ENCODE peak calls at places on chromosomes 1 and 21, in eight cellular contexts. One of them, this sample, is unnamed. For H3K4me1, the result is how much of the 10 kb centered on the place peaks cover.

GRCh38 chr1:180040034-180040433 is 85.4 kb downstream of the CEP350 start:
- DNase-seq in body of pancreas: no peak
- DNase-seq in effector memory CD4-positive, alpha-beta T cell: no peak
- DNase-seq in IMR-90: peak
- DNase-seq in CD4-positive, alpha-beta memory T cell: no peak
- DNase-seq in lung: no peak
- DNase-seq in tibial artery: no peak
- DNase-seq in thoracic aorta: no peak
- DNase-seq in this sample: peak

GRCh38 chr1:203039609-203040517 is 13.6 kb downstream of the PPFIA4 start:
- DNase-seq in body of pancreas: no peak
- DNase-seq in effector memory CD4-positive, alpha-beta T cell: no peak
- DNase-seq in IMR-90: no peak
- DNase-seq in CD4-positive, alpha-beta memory T cell: no peak
- DNase-seq in lung: no peak
- DNase-seq in tibial artery: peak
- DNase-seq in thoracic aorta: no peak
- DNase-seq in this sample: peak

GRCh38 chr1:185774384-185774783 is 40.2 kb downstream of the HMCN1 start:
- DNase-seq in body of pancreas: no peak
- DNase-seq in effector memory CD4-positive, alpha-beta T cell: no peak
- DNase-seq in IMR-90: no peak
- DNase-seq in CD4-positive, alpha-beta memory T cell: no peak
- DNase-seq in lung: no peak
- DNase-seq in tibial artery: no peak
- DNase-seq in thoracic aorta: no peak
- DNase-seq in this sample: no peak

GRCh38 chr1:186958520-186958919 is 129.8 kb downstream of the PLA2G4A start:
- DNase-seq in body of pancreas: no peak
- DNase-seq in effector memory CD4-positive, alpha-beta T cell: no peak
- DNase-seq in IMR-90: peak
- DNase-seq in CD4-positive, alpha-beta memory T cell: no peak
- DNase-seq in lung: no peak
- DNase-seq in tibial artery: no peak
- DNase-seq in thoracic aorta: no peak
- DNase-seq in this sample: peak

GRCh38 chr1:176567190-176567794 is 104.3 kb downstream of the PAPPA2 start:
- DNase-seq in body of pancreas: no peak
- DNase-seq in effector memory CD4-positive, alpha-beta T cell: no peak
- DNase-seq in IMR-90: peak
- DNase-seq in CD4-positive, alpha-beta memory T cell: no peak
- DNase-seq in lung: no peak
- DNase-seq in tibial artery: no peak
- DNase-seq in thoracic aorta: no peak
- DNase-seq in this sample: peak

GRCh38 chr21:36727886-36728285 is 29.0 kb downstream of the SIM2 start:
- DNase-seq in body of pancreas: no peak
- DNase-seq in effector memory CD4-positive, alpha-beta T cell: no peak
- DNase-seq in IMR-90: no peak
- DNase-seq in CD4-positive, alpha-beta memory T cell: no peak
- DNase-seq in lung: no peak
- DNase-seq in tibial artery: no peak
- DNase-seq in thoracic aorta: no peak
- DNase-seq in this sample: no peak

GRCh38 chr1:229349463-229350385 is 6.9 kb upstream of the CCSAP start:
- DNase-seq in body of pancreas: no peak
- DNase-seq in effector memory CD4-positive, alpha-beta T cell: no peak
- DNase-seq in IMR-90: no peak
- DNase-seq in CD4-positive, alpha-beta memory T cell: no peak
- DNase-seq in lung: no peak
- DNase-seq in tibial artery: no peak
- DNase-seq in thoracic aorta: no peak
- DNase-seq in this sample: no peak

GRCh38 chr1:203673550-203674411 is 47.1 kb downstream of the ATP2B4 start:
- DNase-seq in body of pancreas: peak
- DNase-seq in effector memory CD4-positive, alpha-beta T cell: peak
- DNase-seq in IMR-90: peak
- DNase-seq in CD4-positive, alpha-beta memory T cell: peak
- DNase-seq in lung: peak
- DNase-seq in tibial artery: peak
- DNase-seq in thoracic aorta: peak
- DNase-seq in this sample: peak

GRCh38 chr1:3981746-3982505 is 81.9 kb upstream of the C1orf174 start:
- DNase-seq in body of pancreas: peak
- DNase-seq in effector memory CD4-positive, alpha-beta T cell: no peak
- DNase-seq in IMR-90: no peak
- DNase-seq in CD4-positive, alpha-beta memory T cell: no peak
- DNase-seq in lung: no peak
- DNase-seq in tibial artery: no peak
- DNase-seq in thoracic aorta: no peak
- DNase-seq in this sample: no peak

GRCh38 chr1:1529321-1529720 is 11.1 kb downstream of the TMEM240 start:
- DNase-seq in body of pancreas: no peak
- DNase-seq in effector memory CD4-positive, alpha-beta T cell: no peak
- DNase-seq in IMR-90: no peak
- DNase-seq in CD4-positive, alpha-beta memory T cell: no peak
- DNase-seq in lung: no peak
- DNase-seq in tibial artery: no peak
- DNase-seq in thoracic aorta: no peak
- DNase-seq in this sample: no peak

GRCh38 chr1:43443197-43443946 is 10.4 kb downstream of the HYI start:
- DNase-seq in body of pancreas: no peak
- DNase-seq in effector memory CD4-positive, alpha-beta T cell: no peak
- DNase-seq in IMR-90: no peak
- DNase-seq in CD4-positive, alpha-beta memory T cell: no peak
- DNase-seq in lung: no peak
- DNase-seq in tibial artery: peak
- DNase-seq in thoracic aorta: no peak
- DNase-seq in this sample: no peak

GRCh38 chr21:15005391-15005790 is 59.4 kb downstream of the NRIP1 start:
- DNase-seq in body of pancreas: no peak
- DNase-seq in effector memory CD4-positive, alpha-beta T cell: no peak
- DNase-seq in IMR-90: peak
- DNase-seq in CD4-positive, alpha-beta memory T cell: peak
- DNase-seq in lung: no peak
- DNase-seq in tibial artery: no peak
- DNase-seq in thoracic aorta: no peak
- DNase-seq in this sample: peak

GRCh38 chr1:31364561-31365255 is 8.2 kb downstream of the FABP3 start:
- DNase-seq in body of pancreas: peak
- DNase-seq in effector memory CD4-positive, alpha-beta T cell: no peak
- DNase-seq in IMR-90: no peak
- DNase-seq in CD4-positive, alpha-beta memory T cell: no peak
- DNase-seq in lung: no peak
- DNase-seq in tibial artery: peak
- DNase-seq in thoracic aorta: no peak
- DNase-seq in this sample: no peak

GRCh38 chr1:184664042-184664659 is 90.5 kb downstream of the EDEM3 start:
- DNase-seq in body of pancreas: peak
- DNase-seq in effector memory CD4-positive, alpha-beta T cell: no peak
- DNase-seq in IMR-90: peak
- DNase-seq in CD4-positive, alpha-beta memory T cell: no peak
- DNase-seq in lung: peak
- DNase-seq in tibial artery: peak
- DNase-seq in thoracic aorta: no peak
- DNase-seq in this sample: peak
- H3K27ac ChIP-seq in body of pancreas: no peak
- H3K27ac ChIP-seq in effector memory CD4-positive, alpha-beta T cell: no peak
- H3K27ac ChIP-seq in IMR-90: no peak
- H3K27ac ChIP-seq in CD4-positive, alpha-beta memory T cell: no peak
- H3K27ac ChIP-seq in lung: no peak
- H3K27ac ChIP-seq in tibial artery: no peak
- H3K27ac ChIP-seq in thoracic aorta: no peak
- H3K27ac ChIP-seq in this sample: no peak

GRCh38 chr1:5599541-5599940 is 392.7 kb downstream of the NPHP4 start:
- DNase-seq in body of pancreas: no peak
- DNase-seq in effector memory CD4-positive, alpha-beta T cell: no peak
- DNase-seq in IMR-90: no peak
- DNase-seq in CD4-positive, alpha-beta memory T cell: no peak
- DNase-seq in lung: peak
- DNase-seq in tibial artery: no peak
- DNase-seq in thoracic aorta: no peak
- DNase-seq in this sample: no peak
- H3K4me3 ChIP-seq in body of pancreas: no peak
- H3K4me3 ChIP-seq in effector memory CD4-positive, alpha-beta T cell: no peak
- H3K4me3 ChIP-seq in IMR-90: no peak
- H3K4me3 ChIP-seq in CD4-positive, alpha-beta memory T cell: no peak
- H3K4me3 ChIP-seq in lung: no peak
- H3K4me3 ChIP-seq in tibial artery: no peak
- H3K4me3 ChIP-seq in thoracic aorta: no peak
- H3K4me3 ChIP-seq in this sample: no peak

DNA sequence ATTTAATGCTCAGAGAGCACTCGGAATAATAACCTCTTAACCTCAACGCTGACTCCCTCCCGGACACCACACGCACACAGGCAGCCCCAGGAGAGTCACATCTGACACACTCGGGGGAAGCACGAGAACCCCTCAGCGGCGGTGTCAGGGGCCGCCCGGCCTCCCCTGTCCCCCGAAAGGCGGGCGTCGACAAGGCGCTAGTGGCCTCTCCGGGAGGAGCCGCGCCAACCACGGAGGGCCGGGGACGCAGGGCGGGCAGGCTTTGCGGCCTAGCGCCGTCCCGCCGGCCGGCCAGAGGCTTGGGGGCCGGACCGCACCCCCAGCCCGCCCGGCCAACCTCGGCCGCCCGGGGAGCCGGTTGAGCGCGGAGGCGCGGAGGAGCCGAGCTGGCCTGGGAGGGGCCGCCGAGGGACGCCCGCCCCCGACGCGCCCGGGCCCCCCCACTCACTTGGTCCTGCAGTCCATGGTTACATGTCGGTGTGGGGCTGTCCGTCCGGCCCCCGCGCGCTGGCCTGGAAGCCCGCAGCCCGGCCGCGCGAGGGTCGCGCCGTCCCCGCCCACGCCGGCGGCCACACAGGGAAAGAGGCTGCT is 494 bp downstream of the DENND1B start:
- DNase-seq in body of pancreas: peak
- DNase-seq in effector memory CD4-positive, alpha-beta T cell: peak
- DNase-seq in IMR-90: peak
- DNase-seq in CD4-positive, alpha-beta memory T cell: no peak
- DNase-seq in lung: peak
- DNase-seq in tibial artery: peak
- DNase-seq in thoracic aorta: no peak
- DNase-seq in this sample: peak
- H3K4me1 ChIP-seq in body of pancreas: under half
- H3K4me1 ChIP-seq in effector memory CD4-positive, alpha-beta T cell: under half
- H3K4me1 ChIP-seq in IMR-90: under half
- H3K4me1 ChIP-seq in CD4-positive, alpha-beta memory T cell: half or more
- H3K4me1 ChIP-seq in lung: under half
- H3K4me1 ChIP-seq in tibial artery: under half
- H3K4me1 ChIP-seq in thoracic aorta: under half
- H3K4me1 ChIP-seq in this sample: under half

DNA sequence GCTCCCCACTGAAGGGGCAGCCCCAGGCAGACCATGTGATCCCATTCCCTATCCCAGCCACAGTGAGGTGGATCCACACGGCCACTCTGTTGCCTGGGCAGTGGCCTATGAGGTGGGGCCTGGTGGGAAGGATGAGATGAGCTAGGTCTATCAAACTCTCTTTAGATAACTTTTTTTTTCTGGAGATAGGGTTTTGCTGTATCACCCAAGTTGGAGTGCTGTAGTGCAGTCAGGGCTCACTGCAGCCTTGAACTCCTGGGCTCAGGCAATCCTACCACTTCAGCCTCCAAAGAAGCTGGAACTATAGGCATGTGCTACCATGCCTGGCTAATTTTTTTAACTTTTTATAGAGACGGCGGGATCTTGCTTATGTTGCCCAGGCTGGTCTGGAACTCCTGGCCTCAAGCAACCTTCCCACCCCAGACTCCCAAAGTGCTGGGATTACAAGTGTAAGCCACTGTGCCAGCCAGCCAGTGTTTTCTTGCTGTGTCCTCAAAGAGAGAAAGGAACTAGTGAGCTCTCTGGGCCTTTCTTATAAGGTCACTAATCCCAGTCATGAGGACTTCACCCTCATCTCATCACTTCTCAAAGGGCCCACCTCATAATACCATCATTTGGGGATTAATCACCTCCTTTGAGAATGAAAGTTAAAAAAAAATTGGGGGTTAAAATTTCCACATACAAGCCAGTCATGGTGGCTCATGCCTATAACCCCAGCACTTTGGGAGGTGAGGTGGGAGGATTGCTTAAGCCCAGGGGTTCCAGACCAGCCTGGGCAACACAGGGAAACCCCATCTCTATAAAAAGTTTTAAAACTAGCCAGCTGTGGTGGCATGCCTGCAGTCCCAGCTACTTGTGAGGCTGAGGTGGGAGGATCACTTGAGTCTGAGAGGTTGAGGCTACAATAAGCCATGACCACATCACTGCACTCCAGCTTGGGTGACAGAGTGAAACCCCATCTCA is 36.6 kb downstream of the H3-3A start:
- DNase-seq in body of pancreas: no peak
- DNase-seq in effector memory CD4-positive, alpha-beta T cell: no peak
- DNase-seq in IMR-90: no peak
- DNase-seq in CD4-positive, alpha-beta memory T cell: no peak
- DNase-seq in lung: no peak
- DNase-seq in tibial artery: no peak
- DNase-seq in thoracic aorta: no peak
- DNase-seq in this sample: peak
- H3K27ac ChIP-seq in body of pancreas: no peak
- H3K27ac ChIP-seq in effector memory CD4-positive, alpha-beta T cell: no peak
- H3K27ac ChIP-seq in IMR-90: no peak
- H3K27ac ChIP-seq in CD4-positive, alpha-beta memory T cell: no peak
- H3K27ac ChIP-seq in lung: no peak
- H3K27ac ChIP-seq in tibial artery: no peak
- H3K27ac ChIP-seq in thoracic aorta: no peak
- H3K27ac ChIP-seq in this sample: no peak

This sample was measured in GM23248.